ENCODE peak calls at places on chromosomes 2 and 18, in six cellular contexts. B is skeletal muscle cell, L is fibroblast of pulmonary artery, P is endodermal cell, T is HCT116, F is brain microvascular endothelial cell. Y is an unnamed sample.

GRCh38 chr2:150566289-150566688 is 78.8 kb upstream of the RND3 start:
- DNase-seq in B (no peak), L (no peak), P (no peak), T (no peak), F (no peak), Y (no peak)

GRCh38 chr2:55109219-55109891 is 59.1 kb upstream of the RTN4 start:
- DNase-seq in B (no peak), L (no peak), P (no peak), T (no peak), F (peak; percentile 62), Y (no peak)

GRCh38 chr2:37635359-37636208 is 35.9 kb downstream of the CDC42EP3 start:
- DNase-seq in B (peak; percentile 83), L (peak; percentile 84), P (no peak), T (no peak), F (peak; percentile 90), Y (no peak)

GRCh38 chr18:7945882-7946281 is 378.8 kb downstream of the PTPRM start:
- DNase-seq in B (peak; percentile 87), L (peak; percentile 87), P (no peak), T (no peak), F (peak; percentile 93), Y (no peak)

GRCh38 chr2:65688166-65688886 is 255.9 kb upstream of the SPRED2 start:
- DNase-seq in B (no peak), L (no peak), P (no peak), T (no peak), F (no peak), Y (no peak)

GRCh38 chr2:217735899-217736298 is 266.9 kb downstream of the TNS1 start:
- DNase-seq in B (no peak), L (no peak), P (no peak), T (no peak), F (no peak), Y (no peak)

GRCh38 chr2:3914243-3914642 is 210.9 kb downstream of the DCDC2C start:
- DNase-seq in B (no peak), L (no peak), P (no peak), T (no peak), F (no peak), Y (no peak)

GRCh38 chr2:130768191-130768855 is 13.0 kb downstream of the AMER3 start:
- DNase-seq in B (no peak), L (no peak), P (peak; percentile 67), T (no peak), F (no peak), Y (no peak)

GRCh38 chr2:98759338-98759737 is 28.4 kb upstream of the MGAT4A start:
- DNase-seq in B (no peak), L (no peak), P (no peak), T (no peak), F (no peak), Y (no peak)

GRCh38 chr2:7984693-7985353 is 697.0 kb upstream of the ID2 start:
- DNase-seq in B (no peak), L (no peak), P (no peak), T (no peak), F (no peak), Y (no peak)

GRCh38 chr18:56083097-56083865 is 495.3 kb upstream of the TCF4 start:
- DNase-seq in B (peak; percentile 61), L (peak; percentile 83), P (peak; percentile 56), T (no peak), F (no peak), Y (peak; percentile 17)

GRCh38 chr2:17058772-17059402 is 393.3 kb upstream of the CYRIA start:
- DNase-seq in B (no peak), L (no peak), P (peak; percentile 87), T (no peak), F (no peak), Y (no peak)

GRCh38 chr2:237427807-237428506 is 14.0 kb upstream of the COL6A3 start:
- DNase-seq in B (no peak), L (no peak), P (no peak), T (no peak), F (no peak), Y (no peak)

GRCh38 chr18:31555971-31556747 is 35.5 kb upstream of the TTR start:
- DNase-seq in B (peak; percentile 30), L (peak; percentile 86), P (peak; percentile 72), T (peak; percentile 71), F (peak; percentile 71), Y (peak; percentile 56)

GRCh38 chr2:160482673-160483072 is 10.9 kb downstream of the RBMS1 start:
- DNase-seq in B (no peak), L (no peak), P (no peak), T (no peak), F (no peak), Y (no peak)

GRCh38 chr2:200104015-200104414 is 148.6 kb downstream of the MAIP1 start:
- DNase-seq in B (no peak), L (peak; percentile 29), P (no peak), T (no peak), F (peak; percentile 84), Y (no peak)

GRCh38 chr2:127829845-127830246 is 18.9 kb upstream of the WDR33 start:
- DNase-seq in B (no peak), L (no peak), P (peak; percentile 53), T (no peak), F (no peak), Y (no peak)

GRCh38 chr2:206442516-206442853 is 847 bp upstream of the ADAM23 start:
- DNase-seq in B (no peak), L (no peak), P (no peak), T (no peak), F (no peak), Y (no peak)
- H3K4me3 ChIP-seq in B (peak overlapping the region; percentile 66), L (peak overlapping the region; percentile 48), P (peak overlapping the region; percentile 78), T (no peak overlapping the region), F (peak overlapping the region; percentile 62), Y (no peak overlapping the region)

GRCh38 chr18:27311114-27311513 is 126.0 kb upstream of the CHST9 start:
- DNase-seq in B (no peak), L (no peak), P (no peak), T (no peak), F (no peak), Y (no peak)
- H3K4me3 ChIP-seq in B (no peak overlapping the region), L (no peak overlapping the region), P (no peak overlapping the region), T (no peak overlapping the region), F (no peak overlapping the region), Y (no peak overlapping the region)

GRCh38 chr2:85178980-85179411 is 45.8 kb downstream of the TCF7L1 start:
- DNase-seq in B (no peak), L (no peak), P (peak; percentile 81), T (no peak), F (no peak), Y (no peak)

GRCh38 chr2:85181093-85181685 is 48.0 kb downstream of the TCF7L1 start:
- DNase-seq in B (no peak), L (no peak), P (no peak), T (no peak), F (no peak), Y (no peak)

GRCh38 chr2:85180322-85181092 is 47.3 kb downstream of the TCF7L1 start:
- DNase-seq in B (no peak), L (no peak), P (no peak), T (no peak), F (no peak), Y (no peak)

GRCh38 chr2:85178154-85178553 is 45.0 kb downstream of the TCF7L1 start:
- DNase-seq in B (no peak), L (no peak), P (no peak), T (no peak), F (no peak), Y (no peak)

DNA sequence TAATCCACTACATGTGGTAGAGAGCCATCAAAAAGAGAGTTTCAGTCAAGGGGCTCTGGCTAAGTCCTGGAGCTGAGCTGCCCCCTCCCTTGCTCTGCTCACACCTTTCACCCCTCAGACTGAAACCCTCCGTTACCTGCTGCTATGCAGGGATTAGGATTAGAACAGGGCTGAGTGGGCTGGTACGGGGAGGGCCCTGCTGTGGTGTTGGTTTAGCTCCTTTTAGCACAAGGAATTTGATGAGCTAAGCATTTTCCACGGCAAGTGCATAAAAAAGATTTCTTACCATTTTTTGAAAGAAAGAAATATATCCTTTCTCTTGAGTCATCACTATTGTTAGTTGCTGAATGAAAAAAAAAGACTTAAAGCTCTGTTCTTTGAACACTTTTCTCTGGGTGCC is 46.3 kb downstream of the TCF7L1 start:
- DNase-seq in B (no peak), L (no peak), P (peak; percentile 85), T (no peak), F (no peak), Y (no peak)
- H3K4me3 ChIP-seq in B (no peak overlapping the region), L (no peak overlapping the region), P (peak overlapping the region; percentile 30), T (no peak overlapping the region), F (no peak overlapping the region), Y (no peak overlapping the region)

GRCh38 chr18:24805156-24805555 is 344.7 kb downstream of the HRH4 start:
- DNase-seq in B (no peak), L (no peak), P (no peak), T (no peak), F (no peak), Y (peak; percentile 57)

GRCh38 chr18:24814521-24814920 is 354.1 kb downstream of the HRH4 start:
- DNase-seq in B (no peak), L (no peak), P (no peak), T (no peak), F (no peak), Y (no peak)

GRCh38 chr18:24811963-24812681 is 351.7 kb downstream of the HRH4 start:
- DNase-seq in B (no peak), L (no peak), P (no peak), T (no peak), F (no peak), Y (peak; percentile 41)

GRCh38 chr18:24809173-24809955 is 348.9 kb downstream of the HRH4 start:
- DNase-seq in B (no peak), L (no peak), P (no peak), T (no peak), F (no peak), Y (peak; percentile 71)

GRCh38 chr18:24810561-24810960 is 350.1 kb downstream of the HRH4 start:
- DNase-seq in B (no peak), L (no peak), P (no peak), T (no peak), F (no peak), Y (peak; percentile 84)
- H3K4me3 ChIP-seq in B (no peak overlapping the region), L (no peak overlapping the region), P (no peak overlapping the region), T (no peak overlapping the region), F (no peak overlapping the region), Y (no peak overlapping the region)

GRCh38 chr2:120670771-120671480 is 64.7 kb upstream of the GLI2 start:
- DNase-seq in B (no peak), L (no peak), P (no peak), T (no peak), F (no peak), Y (no peak)
- H3K4me3 ChIP-seq in B (no peak overlapping the region), L (no peak overlapping the region), P (no peak overlapping the region), T (no peak overlapping the region), F (no peak overlapping the region), Y (no peak overlapping the region)

GRCh38 chr2:18167871-18168270 is 289.4 kb downstream of the KCNS3 start:
- DNase-seq in B (no peak), L (no peak), P (no peak), T (no peak), F (peak; percentile 32), Y (no peak)
- H3K4me3 ChIP-seq in B (no peak overlapping the region), L (no peak overlapping the region), P (no peak overlapping the region), T (no peak overlapping the region), F (no peak overlapping the region), Y (no peak overlapping the region)

Y was measured in colonic mucosa.